ENCODE peak calls at places on chromosomes 1 and 21, in eight cellular contexts. K is DMS 273 treated with DMSO at 0.1 percent for 48 hours; B is NCI-H460; T is central memory CD4-positive, alpha-beta T cell; D is NCI-H1105 treated with DMSO at 0.1 percent for 48 hours; C is omental fat pad; I is GM13976; O is GM03348. J is an unnamed sample.

GRCh38 chr1:88302843-88303486 is 381.1 kb upstream of the PKN2 start:
- DNase-seq in T (no peak), B (no peak), C (no peak), I (no peak), D (peak), K (no peak), O (peak), J (no peak)

GRCh38 chr1:205248793-205249601 is 21.3 kb downstream of the TMCC2 start:
- DNase-seq in K (peak), C (no peak), I (no peak), D (peak), T (no peak), O (no peak), B (no peak), J (no peak)

GRCh38 chr21:45289655-45290515 is 2.2 kb upstream of the POFUT2 start:
- DNase-seq in I (no peak), B (no peak), T (no peak), D (no peak), O (no peak), K (no peak), C (no peak), J (no peak)

GRCh38 chr1:111227875-111228747 is 598 bp downstream of the CHI3L2 start:
- DNase-seq in B (peak), K (no peak), D (no peak), C (no peak), T (no peak), I (no peak), O (peak), J (no peak)

GRCh38 chr1:174626031-174627020 is 178.6 kb downstream of the GPR52 start:
- DNase-seq in I (no peak), T (no peak), C (no peak), D (no peak), K (no peak), B (no peak), O (peak), J (no peak)

GRCh38 chr1:1906185-1907097 is 8.6 kb upstream of the CALML6 start:
- DNase-seq in T (peak), B (peak), I (peak), C (peak), K (peak), O (peak), D (no peak), J (peak)

GRCh38 chr1:238063454-238063853 is 172.7 kb upstream of the ZP4 start:
- DNase-seq in C (no peak), K (peak), I (no peak), T (no peak), D (no peak), O (no peak), B (no peak), J (no peak)

GRCh38 chr1:39886757-39887231 is 3.5 kb upstream of the TRIT1 start:
- DNase-seq in B (no peak), K (peak), T (no peak), I (no peak), D (peak), C (no peak), O (no peak), J (no peak)

GRCh38 chr1:161946071-161946987 is 77.3 kb downstream of the OLFML2B start:
- DNase-seq in D (no peak), I (no peak), T (no peak), O (peak), B (no peak), K (no peak), C (no peak), J (no peak)

GRCh38 chr1:167973832-167974231 is 37.0 kb upstream of the MPC2 start:
- DNase-seq in C (no peak), K (no peak), D (no peak), O (no peak), T (no peak), I (no peak), B (no peak), J (no peak)

GRCh38 chr1:91537281-91538069 is 36.8 kb downstream of the CDC7 start:
- DNase-seq in B (no peak), I (no peak), C (no peak), D (peak), K (no peak), O (peak), T (no peak), J (no peak)

GRCh38 chr1:15756143-15757015 is 2.2 kb upstream of the FBLIM1 start:
- DNase-seq in D (peak), O (no peak), T (no peak), B (peak), C (no peak), I (no peak), K (no peak), J (no peak)

GRCh38 chr1:78713249-78713648 is 63.6 kb downstream of the IFI44 start:
- DNase-seq in D (no peak), B (no peak), I (no peak), T (no peak), C (no peak), K (no peak), O (no peak), J (no peak)

GRCh38 chr1:24920155-24920925 is 9.7 kb downstream of the RUNX3 start:
- DNase-seq in I (no peak), B (no peak), O (peak), D (no peak), K (no peak), T (no peak), C (no peak), J (peak)

GRCh38 chr1:110749960-110750359 is 75.2 kb upstream of the KCNA3 start:
- DNase-seq in I (no peak), B (no peak), O (no peak), C (no peak), K (peak), D (no peak), T (no peak), J (no peak)

GRCh38 chr1:161089251-161089924 is at the start of gene NECTIN4:
- DNase-seq in B (no peak), I (no peak), K (no peak), O (no peak), T (no peak), D (no peak), C (no peak), J (no peak)

GRCh38 chr1:223343692-223344091 is 20.3 kb downstream of the SUSD4 start:
- DNase-seq in D (no peak), I (no peak), O (no peak), C (no peak), K (no peak), T (no peak), B (no peak), J (no peak)

GRCh38 chr1:180167721-180168467 is 13.2 kb downstream of the QSOX1 start:
- DNase-seq in C (no peak), K (no peak), I (no peak), B (no peak), O (no peak), T (no peak), D (no peak), J (no peak)

GRCh38 chr1:30697977-30698376 is 25.4 kb downstream of the MATN1 start:
- DNase-seq in C (no peak), T (no peak), D (no peak), K (no peak), B (no peak), I (peak), O (peak), J (peak)

GRCh38 chr1:94236021-94236491 is 1.3 kb downstream of the ARHGAP29 start:
- DNase-seq in T (no peak), K (no peak), I (no peak), O (peak), C (no peak), D (no peak), B (no peak), J (no peak)

GRCh38 chr1:54239041-54239410 is 39.1 kb downstream of the MRPL37 start:
- DNase-seq in O (no peak), T (no peak), B (no peak), C (no peak), D (no peak), K (no peak), I (no peak), J (no peak)

GRCh38 chr1:5551274-5551966 is 440.8 kb downstream of the NPHP4 start:
- DNase-seq in D (peak), C (no peak), B (no peak), O (no peak), I (no peak), K (no peak), T (no peak), J (no peak)

GRCh38 chr1:221961532-221962292 is 219.8 kb upstream of the DUSP10 start:
- DNase-seq in I (no peak), B (peak), D (no peak), O (peak), C (no peak), K (no peak), T (peak), J (peak)

GRCh38 chr1:48222501-48223242 is at the start of gene SLC5A9:
- DNase-seq in C (no peak), D (no peak), K (no peak), I (no peak), B (no peak), O (no peak), T (no peak), J (no peak)

GRCh38 chr21:45093064-45093532 is 18.7 kb downstream of the ADARB1 start:
- DNase-seq in K (no peak), O (no peak), T (no peak), B (no peak), D (no peak), I (no peak), C (no peak), J (no peak)

GRCh38 chr1:53729536-53730485 is 9.2 kb downstream of the GLIS1 start:
- DNase-seq in I (no peak), D (no peak), B (no peak), C (no peak), K (no peak), O (no peak), T (no peak), J (no peak)

GRCh38 chr1:226696552-226696951 is 42.5 kb downstream of the ITPKB start:
- DNase-seq in K (no peak), I (no peak), C (no peak), T (no peak), B (no peak), O (no peak), D (no peak), J (no peak)

GRCh38 chr1:100250264-100250663 is 630 bp upstream of the DBT start:
- DNase-seq in D (no peak), B (no peak), T (no peak), I (no peak), K (no peak), C (no peak), O (no peak), J (no peak)

GRCh38 chr1:47333922-47334764 is 553 bp downstream of the CMPK1 start:
- DNase-seq in B (peak), T (peak), I (peak), O (peak), K (no peak), D (peak), C (peak), J (peak)

GRCh38 chr1:86913896-86914634 is at the start of gene SELENOF:
- DNase-seq in D (peak), C (peak), K (peak), T (peak), I (peak), O (peak), B (peak), J (peak)

GRCh38 chr1:10866314-10867091 is 70.1 kb upstream of the CASZ1 start:
- DNase-seq in I (no peak), B (no peak), C (no peak), T (no peak), K (no peak), O (peak), D (peak), J (no peak)

GRCh38 chr1:183877321-183877720 is 72.4 kb downstream of the RGL1 start:
- DNase-seq in T (no peak), O (peak), B (no peak), C (no peak), K (no peak), I (no peak), D (no peak), J (no peak)

GRCh38 chr1:229183583-229183982 is 87.3 kb upstream of the RAB4A start:
- DNase-seq in O (no peak), I (no peak), K (no peak), T (no peak), D (no peak), B (no peak), C (no peak), J (no peak)

GRCh38 chr1:21292991-21293536 is 2.8 kb upstream of the ECE1 start:
- DNase-seq in I (peak), T (peak), D (no peak), K (no peak), B (no peak), O (no peak), C (no peak), J (peak)

GRCh38 chr1:22044690-22045420 is 7.7 kb upstream of the CDC42 start:
- DNase-seq in B (no peak), I (no peak), K (no peak), D (no peak), O (peak), T (no peak), C (no peak), J (no peak)

GRCh38 chr1:226603976-226604845 is 55.6 kb downstream of the STUM start:
- DNase-seq in C (no peak), I (no peak), K (no peak), D (no peak), T (no peak), O (peak), B (no peak), J (no peak)

GRCh38 chr1:156214024-156214748 is 1.4 kb downstream of the PMF1 start:
- DNase-seq in B (peak), I (no peak), T (no peak), O (no peak), D (no peak), K (no peak), C (no peak), J (no peak)

J was measured in GM10248.